ENCODE peak calls at places on chromosome 14, in six cellular contexts. I is mesenchymal stem cell, U is neuronal stem cell, A is IMR-90, D is H9, L is H1. H is an unnamed sample. For H3K79me1, the result is how much of the 10 kb centered on the place peaks cover.

GRCh38 chr14:63563370-63564026 is 20.3 kb upstream of the PPP2R5E start:
- DNase-seq in D (no peak), U (no peak), I (peak), L (no peak), A (peak), H (peak)

GRCh38 chr14:53683229-53683628 is 273.4 kb downstream of the BMP4 start:
- DNase-seq in D (no peak), I (no peak), L (no peak), U (no peak), A (no peak), H (no peak)

GRCh38 chr14:96574633-96575191 is 72.5 kb downstream of the PAPOLA start:
- DNase-seq in A (peak), L (no peak), U (no peak), D (no peak), I (no peak), H (no peak)

GRCh38 chr14:96105921-96106441 is 66.8 kb downstream of the C14orf132 start:
- DNase-seq in L (no peak), D (no peak), A (no peak), U (no peak), I (no peak), H (peak)

GRCh38 chr14:92425101-92425500 is 88.5 kb upstream of the RIN3 start:
- DNase-seq in U (no peak), A (peak), I (peak), L (no peak), D (no peak), H (peak)

GRCh38 chr14:100586520-100587247 is 533 bp downstream of the BEGAIN start:
- DNase-seq in I (no peak), D (no peak), L (no peak), A (no peak), U (no peak), H (no peak)

GRCh38 chr14:92914087-92914656 is 8.8 kb upstream of the CHGA start:
- DNase-seq in L (no peak), A (peak), D (peak), U (peak), I (peak), H (peak)

GRCh38 chr14:81170829-81171195 is 49.9 kb downstream of the GTF2A1 start:
- DNase-seq in D (no peak), L (no peak), A (no peak), I (no peak), U (no peak), H (no peak)

GRCh38 chr14:71166434-71166833 is 259.2 kb downstream of the PCNX1 start:
- DNase-seq in D (no peak), A (peak), I (no peak), U (no peak), L (no peak), H (peak)

GRCh38 chr14:101113835-101114725 is 210.6 kb upstream of the RTL1 start:
- DNase-seq in D (no peak), U (no peak), A (no peak), I (no peak), L (no peak), H (no peak)

GRCh38 chr14:66009104-66009503 is 477.1 kb upstream of the CCDC196 start:
- DNase-seq in I (peak), U (peak), A (peak), D (no peak), L (no peak), H (peak)

GRCh38 chr14:81211844-81212243 is 8.9 kb downstream of the GTF2A1 start:
- DNase-seq in A (peak), D (no peak), L (no peak), U (no peak), I (peak), H (no peak)

GRCh38 chr14:90301580-90302181 is 30.1 kb downstream of the NRDE2 start:
- DNase-seq in L (no peak), A (peak), I (peak), D (no peak), U (no peak), H (no peak)

GRCh38 chr14:90301122-90301521 is 30.6 kb downstream of the NRDE2 start:
- DNase-seq in L (no peak), U (no peak), I (no peak), D (no peak), A (no peak), H (no peak)

GRCh38 chr14:90303382-90303943 is 28.3 kb downstream of the NRDE2 start:
- DNase-seq in A (no peak), L (no peak), U (no peak), D (no peak), I (no peak), H (no peak)

GRCh38 chr14:90300649-90301048 is 31.1 kb downstream of the NRDE2 start:
- DNase-seq in A (peak), D (no peak), I (peak), L (no peak), U (no peak), H (no peak)

GRCh38 chr14:90302529-90303303 is 29.0 kb downstream of the NRDE2 start:
- DNase-seq in L (no peak), D (no peak), A (no peak), I (no peak), U (no peak), H (no peak)
- H2AFZ ChIP-seq in L (no peak), D (no peak), A (no peak), I (no peak), U (no peak), H (no peak)

DNA sequence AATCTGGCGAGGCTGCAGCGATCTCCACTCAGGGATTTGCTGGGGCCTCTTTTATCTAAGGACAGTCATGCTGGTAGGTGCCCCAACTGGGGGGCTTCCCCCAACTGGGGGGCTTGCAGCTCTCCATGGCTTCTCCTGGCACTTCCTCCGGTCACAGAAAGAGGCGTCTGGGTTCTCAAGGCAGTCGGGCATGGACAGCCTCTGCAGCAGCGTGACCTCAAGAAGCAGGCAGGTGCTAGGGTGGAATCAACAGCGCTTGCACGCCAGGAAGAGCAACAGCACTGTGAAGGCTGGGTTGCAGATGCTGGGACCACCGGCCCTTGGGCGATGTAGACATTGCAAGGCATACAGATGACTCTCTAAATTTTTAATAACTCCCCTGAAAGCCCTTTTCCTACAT is 46.2 kb downstream of the BCL11B start:
- DNase-seq in A (no peak), U (no peak), D (no peak), I (no peak), L (no peak), H (no peak)
- H3K79me1 ChIP-seq in A (under half), U (under half), D (under half), I (under half), L (under half), H (under half)

GRCh38 chr14:22007278-22008097 is 333.9 kb upstream of the OR4E1 start:
- DNase-seq in I (no peak), U (no peak), A (no peak), L (no peak), D (no peak), H (no peak)

GRCh38 chr14:21999400-21999799 is 325.8 kb upstream of the OR4E1 start:
- DNase-seq in D (no peak), U (no peak), A (no peak), L (no peak), I (no peak), H (no peak)

GRCh38 chr14:22003471-22003870 is 329.9 kb upstream of the OR4E1 start:
- DNase-seq in A (no peak), D (no peak), L (no peak), I (no peak), U (no peak), H (no peak)

GRCh38 chr14:22008098-22008412 is 334.4 kb upstream of the OR4E1 start:
- DNase-seq in A (no peak), L (no peak), D (no peak), U (no peak), I (no peak), H (no peak)

GRCh38 chr14:22002860-22003284 is 329.3 kb upstream of the OR4E1 start:
- DNase-seq in A (no peak), I (no peak), L (no peak), U (peak), D (peak), H (no peak)
- H2AFZ ChIP-seq in A (no peak), I (no peak), L (peak), U (no peak), D (peak), H (no peak)

GRCh38 chr14:103015426-103015825 is 41.9 kb downstream of the CDC42BPB start:
- DNase-seq in U (no peak), A (no peak), D (peak), I (no peak), L (no peak), H (no peak)
- H3K79me1 ChIP-seq in U (under half), A (half or more), D (under half), I (under half), L (under half), H (under half)

H was measured in trophoblast cell.